ENCODE peak calls at places on chromosomes 7 and 10, in six cellular contexts. E, W, Q, Y, R and S are unnamed samples.

GRCh38 chr10:58152698-58153263 is 114.9 kb downstream of the IPMK start:
- DNase-seq in W (peak), Q (peak), E (peak), R (peak), Y (peak), S (peak)

GRCh38 chr10:96118604-96119450 is 11.3 kb upstream of the ZNF518A start:
- DNase-seq in E (no peak), R (no peak), W (peak), Y (no peak), Q (no peak), S (no peak)

GRCh38 chr10:121598261-121599249 is at the start of gene FGFR2:
- DNase-seq in R (peak), W (peak), Y (peak), Q (peak), E (peak), S (peak)

GRCh38 chr10:73591935-73592699 is 975 bp upstream of the USP54 start:
- DNase-seq in E (peak), Q (peak), R (no peak), Y (peak), W (peak), S (no peak)

GRCh38 chr7:112014347-112014746 is 191.9 kb downstream of the DOCK4 start:
- DNase-seq in Y (no peak), R (no peak), W (no peak), Q (no peak), E (no peak), S (no peak)

GRCh38 chr10:8102708-8103401 is 48.4 kb downstream of the GATA3 start:
- DNase-seq in R (no peak), Y (no peak), W (peak), Q (no peak), E (no peak), S (no peak)

GRCh38 chr10:80196270-80196949 is 8.9 kb downstream of the ANXA11 start:
- DNase-seq in Q (peak), E (peak), W (peak), Y (peak), R (peak), S (peak)

GRCh38 chr7:156612930-156613329 is 27.6 kb upstream of the RNF32 start:
- DNase-seq in Y (no peak), E (no peak), R (peak), W (no peak), Q (no peak), S (peak)

GRCh38 chr7:142581341-142581740 is 167.9 kb upstream of the PRSS1 start:
- DNase-seq in R (peak), W (peak), E (peak), Y (peak), Q (no peak), S (no peak)

GRCh38 chr10:69716711-69717560 is 84.8 kb upstream of the COL13A1 start:
- DNase-seq in E (no peak), W (peak), Y (peak), R (peak), Q (no peak), S (peak)

GRCh38 chr10:49534670-49535381 is 4.1 kb downstream of the ERCC6 start:
- DNase-seq in W (no peak), Q (peak), Y (peak), R (no peak), E (peak), S (no peak)

GRCh38 chr10:82288461-82288881 is 413.5 kb downstream of the NRG3 start:
- DNase-seq in R (no peak), W (no peak), E (peak), Q (peak), Y (peak), S (no peak)

GRCh38 chr7:149799397-149800168 is 26.2 kb upstream of the ZNF467 start:
- DNase-seq in E (no peak), Q (no peak), W (no peak), Y (no peak), R (peak), S (peak)

GRCh38 chr7:148255333-148255732 is 335.2 kb upstream of the C7orf33 start:
- DNase-seq in E (no peak), Y (peak), W (no peak), Q (no peak), R (no peak), S (no peak)

GRCh38 chr10:49516216-49516970 is 22.5 kb downstream of the ERCC6 start:
- DNase-seq in W (no peak), E (no peak), R (no peak), Y (no peak), Q (no peak), S (no peak)

GRCh38 chr7:493661-494251 is 25.9 kb downstream of the PDGFA start:
- DNase-seq in E (no peak), W (no peak), R (no peak), Y (no peak), Q (no peak), S (no peak)

GRCh38 chr10:6721964-6722615 is 142.0 kb upstream of the PRKCQ start:
- DNase-seq in W (no peak), Y (peak), Q (peak), R (no peak), E (peak), S (no peak)

GRCh38 chr10:24974978-24975377 is 22.6 kb upstream of the PRTFDC1 start:
- DNase-seq in Y (peak), W (peak), E (peak), R (no peak), Q (peak), S (no peak)

GRCh38 chr10:30346135-30346534 is 2.9 kb downstream of the MTPAP start:
- DNase-seq in R (no peak), E (no peak), Y (no peak), Q (no peak), W (no peak), S (no peak)

GRCh38 chr7:19352271-19352670 is 207.1 kb upstream of the FERD3L start:
- DNase-seq in R (no peak), Y (peak), Q (peak), W (no peak), E (peak), S (no peak)

GRCh38 chr7:143025331-143025730 is 1.6 kb downstream of the OR9A2 start:
- DNase-seq in Q (no peak), W (no peak), E (no peak), Y (no peak), R (no peak), S (no peak)

GRCh38 chr10:32103721-32104120 is 47.5 kb upstream of the KIF5B start:
- DNase-seq in R (no peak), Y (peak), E (peak), W (no peak), Q (peak), S (no peak)

GRCh38 chr7:47877336-47877735 is 70.9 kb downstream of the PKD1L1 start:
- DNase-seq in R (no peak), E (no peak), Q (no peak), Y (no peak), W (no peak), S (no peak)

GRCh38 chr7:18421297-18422004 is 74.1 kb upstream of the HDAC9 start:
- DNase-seq in R (no peak), Q (peak), W (no peak), Y (no peak), E (peak), S (no peak)

GRCh38 chr10:29414501-29414900 is 125.6 kb downstream of the LYZL1 start:
- DNase-seq in W (no peak), Y (no peak), Q (no peak), R (no peak), E (no peak), S (no peak)

GRCh38 chr10:5871596-5871995 is 18.1 kb downstream of the ANKRD16 start:
- DNase-seq in R (no peak), Y (no peak), W (no peak), E (no peak), Q (no peak), S (no peak)

GRCh38 chr10:25555865-25556264 is 378.2 kb upstream of the MYO3A start:
- DNase-seq in Y (no peak), R (no peak), Q (no peak), E (no peak), W (no peak), S (no peak)

GRCh38 chr10:129602938-129603520 is 136.0 kb downstream of the MGMT start:
- DNase-seq in E (no peak), Y (no peak), W (no peak), Q (no peak), R (no peak), S (no peak)

GRCh38 chr7:158850390-158851174 is 5.8 kb upstream of the DYNC2I1 start:
- DNase-seq in E (no peak), W (no peak), Y (no peak), Q (no peak), R (no peak), S (no peak)

GRCh38 chr7:158849553-158850389 is 6.6 kb upstream of the DYNC2I1 start:
- DNase-seq in Q (no peak), W (no peak), Y (no peak), E (no peak), R (no peak), S (no peak)

GRCh38 chr7:158843775-158844174 is 12.6 kb upstream of the DYNC2I1 start:
- DNase-seq in W (no peak), E (no peak), Y (no peak), Q (no peak), R (no peak), S (no peak)

GRCh38 chr7:158846304-158846703 is 10.1 kb upstream of the DYNC2I1 start:
- DNase-seq in Q (no peak), E (no peak), W (no peak), Y (no peak), R (no peak), S (no peak)

GRCh38 chr7:158847451-158847866 is 8.9 kb upstream of the DYNC2I1 start:
- DNase-seq in W (no peak), E (peak), Q (no peak), R (no peak), Y (peak), S (no peak)
- H3K4me3 ChIP-seq in W (no peak), E (no peak), Q (no peak), R (no peak), Y (peak), S (peak)

GRCh38 chr7:98464558-98464940 is 63.7 kb upstream of the BAIAP2L1 start:
- DNase-seq in R (no peak), W (no peak), Q (no peak), Y (no peak), E (no peak), S (no peak)
- H3K4me3 ChIP-seq in R (no peak), W (no peak), Q (no peak), Y (no peak), E (no peak), S (no peak)

GRCh38 chr10:45463244-45464116 is 89.5 kb downstream of the ALOX5 start:
- DNase-seq in R (no peak), Q (peak), Y (no peak), E (peak), W (no peak), S (no peak)
- H3K4me3 ChIP-seq in R (no peak), Q (no peak), Y (no peak), E (no peak), W (no peak), S (no peak)

GRCh38 chr7:116526897-116527296 is 2.1 kb downstream of the CAV1 start:
- DNase-seq in R (no peak), W (no peak), Q (no peak), E (no peak), Y (peak), S (no peak)

GRCh38 chr7:116529250-116529649 is 4.4 kb downstream of the CAV1 start:
- DNase-seq in R (no peak), Q (no peak), W (no peak), E (no peak), Y (no peak), S (no peak)

GRCh38 chr7:116528008-116528789 is 3.4 kb downstream of the CAV1 start:
- DNase-seq in R (no peak), W (no peak), Y (peak), E (peak), Q (peak), S (no peak)

GRCh38 chr7:116525913-116526857 is 1.3 kb downstream of the CAV1 start:
- DNase-seq in Q (peak), W (peak), R (peak), Y (peak), E (peak), S (peak)

DNA sequence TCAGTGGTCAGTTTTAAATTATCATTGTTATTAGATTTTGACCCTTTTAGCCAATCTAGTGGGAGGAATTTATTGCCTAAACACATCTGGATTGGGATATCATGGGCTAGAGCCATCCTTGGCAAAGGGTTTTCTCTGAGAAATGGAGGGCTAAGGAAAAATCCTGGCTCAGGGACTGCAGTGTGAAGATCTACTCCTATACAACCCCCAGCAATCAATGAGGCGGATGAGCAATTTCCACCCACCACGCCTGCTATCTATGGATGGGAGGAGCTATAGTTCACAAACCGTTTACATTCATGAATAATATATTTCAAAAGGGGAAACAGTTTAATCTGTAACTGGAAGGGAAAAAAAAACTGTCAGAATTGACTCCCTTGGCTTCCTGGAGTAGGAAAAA is 2.7 kb downstream of the CAV1 start:
- DNase-seq in W (no peak), Q (no peak), E (no peak), R (no peak), Y (peak), S (no peak)
- H3K4me3 ChIP-seq in W (no peak), Q (peak), E (peak), R (no peak), Y (peak), S (no peak)

GRCh38 chr10:101216631-101217425 is 12.4 kb downstream of the LBX1 start:
- DNase-seq in W (no peak), Y (no peak), Q (no peak), E (no peak), R (no peak), S (no peak)
- H3K4me3 ChIP-seq in W (no peak), Y (peak), Q (no peak), E (no peak), R (no peak), S (no peak)

GRCh38 chr10:102113261-102113955 is 6.8 kb downstream of the LDB1 start:
- DNase-seq in W (no peak), Y (no peak), R (no peak), Q (no peak), E (no peak), S (no peak)

GRCh38 chr10:102114861-102115618 is 5.1 kb downstream of the LDB1 start:
- DNase-seq in Y (peak), Q (peak), E (peak), R (peak), W (peak), S (peak)

GRCh38 chr10:102117391-102118159 is 2.6 kb downstream of the LDB1 start:
- DNase-seq in R (peak), Q (peak), Y (peak), W (no peak), E (peak), S (peak)

GRCh38 chr10:102113956-102114857 is 6.0 kb downstream of the LDB1 start:
- DNase-seq in W (no peak), Y (peak), R (no peak), E (peak), Q (no peak), S (no peak)

GRCh38 chr10:102115775-102116174 is 4.4 kb downstream of the LDB1 start:
- DNase-seq in W (no peak), Y (peak), E (peak), Q (no peak), R (no peak), S (no peak)
- H3K4me3 ChIP-seq in W (no peak), Y (peak), E (peak), Q (no peak), R (peak), S (peak)

DNA sequence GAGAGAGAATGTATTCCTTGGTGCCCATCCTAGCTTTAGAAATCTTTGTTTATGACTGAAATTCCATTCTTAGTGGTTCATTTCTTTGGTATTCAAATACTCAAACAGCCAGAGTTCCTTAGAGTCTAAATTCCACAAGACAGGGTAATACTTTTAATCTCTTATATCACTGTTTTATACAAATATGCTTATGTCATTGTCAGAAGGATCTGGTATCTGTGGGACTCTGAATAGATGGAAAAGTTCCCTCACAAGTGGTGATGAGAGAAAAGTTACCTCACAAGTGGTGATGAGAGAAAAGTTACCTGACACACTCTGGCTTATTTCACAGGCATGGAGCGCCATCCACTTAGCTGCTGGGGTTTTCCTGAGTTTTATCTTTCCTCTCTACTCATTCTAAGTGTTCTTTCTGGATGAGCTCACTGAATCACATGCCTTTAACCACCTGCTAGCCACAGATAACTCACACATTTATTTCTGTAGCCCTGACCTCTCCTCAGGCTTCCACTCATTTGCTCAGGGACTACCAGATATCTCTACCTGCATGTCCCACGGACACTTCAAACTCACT is 784.0 kb downstream of the SUGCT start:
- DNase-seq in W (no peak), Y (peak), R (no peak), E (peak), Q (peak), S (no peak)
- H3K4me3 ChIP-seq in W (no peak), Y (no peak), R (no peak), E (no peak), Q (no peak), S (no peak)